ENCODE peak calls at places on chromosomes 6 and 20, in five cellular contexts. A is heart left ventricle, K is ovary, L is spleen, H is IMR-90. X is an unnamed sample.

GRCh38 chr6:159404296-159404695 is 235.1 kb downstream of the FNDC1 start:
- DNase-seq in L (no peak), A (no peak), H (no peak), K (no peak), X (no peak)

GRCh38 chr6:154179443-154179842 is 140.4 kb downstream of the OPRM1 start:
- DNase-seq in A (no peak), K (no peak), H (no peak), L (no peak), X (no peak)

GRCh38 chr6:30888472-30889137 is 4.3 kb downstream of the DDR1 start:
- DNase-seq in A (no peak), L (peak), H (peak), K (no peak), X (no peak)

GRCh38 chr6:51541847-51542246 is 545.6 kb downstream of the PKHD1 start:
- DNase-seq in H (no peak), L (no peak), K (no peak), A (no peak), X (no peak)

GRCh38 chr20:45206746-45207145 is at the start of gene SEMG1:
- DNase-seq in H (no peak), L (no peak), A (no peak), K (no peak), X (no peak)

GRCh38 chr6:10612161-10612560 is 82.3 kb downstream of the C6orf52 start:
- DNase-seq in K (no peak), A (no peak), H (no peak), L (no peak), X (no peak)

GRCh38 chr20:17660667-17661066 is 21.4 kb downstream of the RRBP1 start:
- DNase-seq in H (no peak), K (no peak), L (peak), A (no peak), X (no peak)

GRCh38 chr6:138107078-138107751 is at the start of gene PERP:
- DNase-seq in L (peak), A (peak), H (peak), K (peak), X (peak)

GRCh38 chr6:133964052-133964451 is 11.0 kb downstream of the TBPL1 start:
- DNase-seq in L (no peak), A (no peak), H (peak), K (no peak), X (no peak)

GRCh38 chr6:27161946-27162603 is 85.4 kb upstream of the PRSS16 start:
- DNase-seq in K (peak), A (no peak), H (peak), L (no peak), X (peak)

GRCh38 chr20:6614836-6615235 is 152.7 kb upstream of the BMP2 start:
- DNase-seq in L (no peak), H (no peak), K (no peak), A (no peak), X (no peak)

GRCh38 chr20:38859070-38859690 is 53.7 kb downstream of the PPP1R16B start:
- DNase-seq in H (no peak), A (no peak), L (no peak), K (no peak), X (peak)

GRCh38 chr20:10430000-10430466 is 4.0 kb downstream of the MKKS start:
- DNase-seq in L (no peak), K (no peak), A (no peak), H (peak), X (no peak)

GRCh38 chr6:36028088-36028886 is 679 bp downstream of the MAPK14 start:
- DNase-seq in A (peak), K (peak), L (peak), H (peak), X (peak)

GRCh38 chr6:132300323-132300949 is 100.8 kb downstream of the MOXD1 start:
- DNase-seq in A (no peak), L (no peak), H (peak), K (no peak), X (peak)

GRCh38 chr20:32474967-32475819 is 109.9 kb downstream of the NOL4L start:
- DNase-seq in L (peak), A (peak), K (peak), H (peak), X (peak)

GRCh38 chr6:33904050-33904827 is 100.4 kb upstream of the MLN start:
- DNase-seq in K (no peak), L (peak), A (no peak), H (no peak), X (peak)

GRCh38 chr20:43460830-43461200 is 3.1 kb downstream of the SRSF6 start:
- DNase-seq in H (no peak), K (no peak), L (no peak), A (no peak), X (peak)

GRCh38 chr6:9200712-9201111 is 765.4 kb upstream of the SLC35B3 start:
- DNase-seq in A (no peak), K (no peak), L (no peak), H (no peak), X (no peak)

GRCh38 chr20:41701596-41702350 is 83.6 kb upstream of the CHD6 start:
- DNase-seq in A (no peak), H (no peak), K (no peak), L (no peak), X (no peak)

GRCh38 chr20:14996883-14997672 is 659.7 kb upstream of the FLRT3 start:
- DNase-seq in L (no peak), A (no peak), K (no peak), H (no peak), X (no peak)

GRCh38 chr20:63138855-63139341 is 77.0 kb downstream of the YTHDF1 start:
- DNase-seq in A (no peak), H (no peak), L (peak), K (no peak), X (no peak)

GRCh38 chr6:16766836-16767745 is 5.8 kb upstream of the ATXN1 start:
- DNase-seq in L (no peak), K (no peak), H (peak), A (no peak), X (no peak)

GRCh38 chr6:78390066-78390465 is 477.3 kb upstream of the IRAK1BP1 start:
- DNase-seq in A (no peak), L (no peak), H (no peak), K (no peak), X (no peak)

GRCh38 chr20:57559286-57559627 is 1.7 kb upstream of the PCK1 start:
- DNase-seq in A (no peak), L (peak), K (no peak), H (no peak), X (no peak)

GRCh38 chr6:52724406-52725121 is 38.7 kb downstream of the GSTA2 start:
- DNase-seq in L (peak), A (peak), K (peak), H (peak), X (peak)

GRCh38 chr6:159931112-159931511 is 37.8 kb upstream of the IGF2R start:
- DNase-seq in L (no peak), K (no peak), A (no peak), H (no peak), X (no peak)

GRCh38 chr6:56046576-56046975 is 171.2 kb upstream of the BMP5 start:
- DNase-seq in L (peak), K (no peak), H (peak), A (peak), X (no peak)

GRCh38 chr20:58407201-58407873 is 18.3 kb downstream of the VAPB start:
- DNase-seq in L (no peak), K (no peak), A (no peak), H (peak), X (peak)

GRCh38 chr6:122399348-122400120 is at the start of gene HSF2:
- DNase-seq in L (peak), A (peak), K (peak), H (peak), X (peak)
- TF ChIP-seq POLR2A in L (no peak), A (no peak), K (peak), H (peak), X (peak)

GRCh38 chr6:44261581-44261980 is 3.8 kb downstream of the NFKBIE start:
- DNase-seq in H (no peak), A (no peak), K (no peak), L (peak), X (no peak)

GRCh38 chr6:44258921-44259320 is 1.6 kb upstream of the SLC35B2 start:
- DNase-seq in K (no peak), A (no peak), L (peak), H (no peak), X (no peak)

GRCh38 chr6:44260451-44261297 is 3.3 kb upstream of the SLC35B2 start:
- DNase-seq in A (no peak), L (peak), K (no peak), H (no peak), X (no peak)

GRCh38 chr6:44258325-44258863 is 1.1 kb upstream of the SLC35B2 start:
- DNase-seq in H (no peak), L (peak), A (no peak), K (peak), X (no peak)

GRCh38 chr6:44260011-44260410 is 2.7 kb upstream of the SLC35B2 start:
- DNase-seq in H (no peak), K (peak), A (no peak), L (peak), X (no peak)
- TF ChIP-seq POLR2A in H (no peak), K (no peak), A (no peak), L (no peak), X (no peak)

DNA sequence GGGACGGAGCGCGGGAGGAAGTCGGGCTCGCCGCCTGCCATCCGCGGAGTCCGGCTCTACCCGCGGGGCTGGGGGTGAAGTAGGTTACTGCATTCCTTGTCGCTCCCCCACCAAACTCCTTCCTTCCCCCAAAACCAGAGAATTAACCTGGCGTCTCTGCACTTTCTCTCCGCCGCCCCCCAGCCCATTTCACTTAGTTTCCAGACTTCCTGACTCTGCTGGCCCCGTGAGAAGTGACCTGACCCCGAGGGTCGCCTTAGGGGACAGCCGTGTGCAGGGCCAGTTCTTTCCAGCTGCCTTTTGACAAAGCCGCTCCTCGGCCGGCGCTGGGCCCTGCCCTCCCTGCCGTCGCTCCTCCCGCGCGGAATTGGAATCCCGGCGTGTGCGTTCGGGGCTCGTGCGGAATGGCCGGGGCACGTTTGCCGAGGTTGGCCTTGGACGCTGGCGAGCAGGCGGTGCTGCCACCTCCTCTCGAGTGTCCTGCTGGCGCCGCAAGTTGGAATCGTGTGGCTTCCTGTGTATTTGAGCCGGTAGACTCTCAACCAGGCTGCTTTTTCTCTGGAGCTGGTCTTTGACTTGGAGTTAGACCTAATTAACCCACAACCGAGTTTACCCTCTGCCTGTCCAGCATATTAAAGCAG is 650 bp downstream of the DCBLD1 start:
- DNase-seq in L (peak), K (peak), A (peak), H (peak), X (peak)
- TF ChIP-seq POLR2A in L (no peak), K (no peak), A (peak), H (no peak), X (no peak)

GRCh38 chr6:167093406-167093921 is 29.4 kb upstream of the CCR6 start:
- DNase-seq in A (no peak), K (no peak), L (peak), H (no peak), X (no peak)

GRCh38 chr6:167094436-167094819 is 28.5 kb upstream of the CCR6 start:
- DNase-seq in K (no peak), H (no peak), A (no peak), L (no peak), X (no peak)

GRCh38 chr6:167091149-167092107 is 31.5 kb upstream of the CCR6 start:
- DNase-seq in L (peak), A (no peak), K (no peak), H (no peak), X (no peak)

GRCh38 chr6:167093922-167094432 is 28.9 kb upstream of the CCR6 start:
- DNase-seq in A (peak), H (no peak), L (peak), K (no peak), X (no peak)

DNA sequence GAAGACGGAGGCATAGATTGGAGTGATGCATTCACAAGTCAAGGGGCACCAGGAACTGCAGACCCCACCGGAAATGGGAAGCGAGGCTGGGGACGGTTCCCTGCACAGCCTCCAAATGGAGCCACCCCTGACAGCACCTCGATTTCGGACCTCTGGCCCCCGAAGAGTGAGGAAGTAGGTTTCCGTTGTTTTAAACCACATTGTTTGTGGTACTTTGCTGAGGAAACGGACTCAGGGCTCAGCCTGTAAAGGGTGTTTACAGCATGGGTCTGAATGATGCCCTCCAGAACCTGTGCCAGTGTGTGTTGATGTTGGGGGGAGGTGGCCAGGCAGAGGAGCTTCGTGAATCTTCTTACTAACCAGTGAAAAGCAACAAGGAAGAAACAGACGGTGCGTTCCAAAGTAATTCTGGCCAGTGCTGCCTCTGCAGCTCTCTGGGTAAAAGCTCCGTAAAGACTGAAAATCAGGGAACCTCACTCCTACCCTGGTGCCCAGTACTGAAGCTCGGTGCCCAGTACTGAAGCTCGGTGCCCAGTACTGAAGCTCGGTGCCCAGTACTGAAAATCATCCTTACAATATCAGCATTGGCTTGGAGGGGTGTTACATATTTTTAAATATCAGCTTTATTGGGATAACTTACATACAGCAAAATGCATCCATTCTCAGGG is 30.1 kb upstream of the CCR6 start:
- DNase-seq in H (no peak), A (no peak), L (peak), K (no peak), X (no peak)
- TF ChIP-seq POLR2A in H (no peak), A (no peak), L (no peak), K (no peak), X (no peak)

X was measured in erythroblast.